ENCODE peak calls at places on chromosomes 5 and 9, in five cellular contexts. Q is colonic mucosa, B is cardiac muscle cell, J is endothelial cell of umbilical vein, L is BE2C. I is an unnamed sample. For H3K4me1, the result is how much of the 10 kb centered on the place peaks cover.

GRCh38 chr5:14122089-14122488 is 21.1 kb upstream of the TRIO start:
- DNase-seq in B (no peak), Q (no peak), J (no peak), L (no peak), I (no peak)

GRCh38 chr5:86786955-86787354 is 169.2 kb downstream of the COX7C start:
- DNase-seq in L (no peak), Q (no peak), B (no peak), J (no peak), I (no peak)

GRCh38 chr5:181190711-181191525 is 14.1 kb downstream of the TRIM7 start:
- DNase-seq in J (no peak), Q (peak), B (peak), L (peak), I (peak)

GRCh38 chr5:170818222-170818621 is 34.7 kb downstream of the GABRP start:
- DNase-seq in Q (no peak), J (no peak), L (no peak), B (peak), I (no peak)

GRCh38 chr9:13758876-13759275 is 479.4 kb upstream of the MPDZ start:
- DNase-seq in B (peak), Q (no peak), J (no peak), L (no peak), I (no peak)

GRCh38 chr5:1753490-1753889 is 46.1 kb downstream of the MRPL36 start:
- DNase-seq in Q (peak), B (no peak), J (no peak), L (no peak), I (no peak)

GRCh38 chr5:157312492-157312891 is 46.6 kb downstream of the CYFIP2 start:
- DNase-seq in B (peak), J (peak), Q (peak), L (peak), I (peak)

GRCh38 chr5:168020522-168021294 is 270.7 kb upstream of the WWC1 start:
- DNase-seq in J (no peak), B (peak), L (no peak), Q (no peak), I (peak)

GRCh38 chr9:71891557-71892189 is 19.3 kb downstream of the ABHD17B start:
- DNase-seq in B (no peak), Q (no peak), J (no peak), L (no peak), I (no peak)

GRCh38 chr9:71895955-71896354 is 15.0 kb downstream of the ABHD17B start:
- DNase-seq in B (peak), J (no peak), Q (no peak), L (no peak), I (no peak)

GRCh38 chr9:71897573-71897972 is 13.4 kb downstream of the ABHD17B start:
- DNase-seq in J (peak), B (no peak), Q (no peak), L (no peak), I (no peak)

GRCh38 chr9:71896762-71897161 is 14.2 kb downstream of the ABHD17B start:
- DNase-seq in L (no peak), J (no peak), B (no peak), Q (no peak), I (no peak)

GRCh38 chr9:71895122-71895521 is 15.9 kb downstream of the ABHD17B start:
- DNase-seq in Q (no peak), L (no peak), J (no peak), B (peak), I (no peak)
- H3K4me1 ChIP-seq in Q (under half), L (under half), J (under half), B (under half), I (under half)

GRCh38 chr5:116862632-116863455 is 288.2 kb upstream of the SEMA6A start:
- DNase-seq in J (no peak), L (no peak), Q (no peak), B (no peak), I (no peak)

GRCh38 chr5:116864157-116864837 is 289.7 kb upstream of the SEMA6A start:
- DNase-seq in J (no peak), Q (no peak), B (no peak), L (peak), I (no peak)

GRCh38 chr5:116865651-116866050 is 291.0 kb upstream of the SEMA6A start:
- DNase-seq in J (no peak), B (no peak), L (no peak), Q (no peak), I (no peak)

GRCh38 chr5:116861662-116862061 is 287.0 kb upstream of the SEMA6A start:
- DNase-seq in J (no peak), Q (no peak), L (no peak), B (no peak), I (no peak)

DNA sequence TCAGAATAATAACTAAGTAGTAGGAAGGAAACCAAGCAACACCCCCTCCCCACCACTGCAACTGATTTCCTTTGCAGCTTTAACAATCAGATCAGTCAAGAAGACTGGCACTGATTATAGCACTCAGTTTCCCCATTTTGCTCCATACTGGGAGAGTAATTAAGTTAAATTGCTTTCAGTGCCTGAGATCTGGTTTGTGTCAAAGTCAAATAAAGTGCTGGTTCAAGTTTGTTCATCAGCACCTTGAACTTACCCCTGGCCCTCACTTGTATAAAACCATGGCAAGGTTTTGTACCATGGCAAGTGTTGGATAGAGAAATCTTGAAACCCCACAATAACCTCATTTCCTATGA is 290.2 kb upstream of the SEMA6A start:
- DNase-seq in B (no peak), Q (no peak), L (no peak), J (no peak), I (no peak)
- H3K4me1 ChIP-seq in B (under half), Q (under half), L (under half), J (under half), I (under half)

GRCh38 chr9:127796225-127796813 is 6.4 kb upstream of the FPGS start:
- DNase-seq in B (no peak), J (no peak), L (no peak), Q (no peak), I (no peak)
- H3K4me1 ChIP-seq in B (under half), J (under half), L (under half), Q (under half), I (under half)

GRCh38 chr5:16901038-16901644 is 34.9 kb downstream of the MYO10 start:
- DNase-seq in Q (no peak), L (no peak), J (no peak), B (no peak), I (no peak)

GRCh38 chr5:16899171-16899570 is 36.9 kb downstream of the MYO10 start:
- DNase-seq in B (no peak), L (no peak), Q (no peak), J (no peak), I (no peak)

GRCh38 chr5:16897284-16897704 is 38.8 kb downstream of the MYO10 start:
- DNase-seq in L (no peak), B (peak), Q (no peak), J (no peak), I (no peak)

GRCh38 chr5:16896767-16897166 is 39.3 kb downstream of the MYO10 start:
- DNase-seq in B (no peak), J (no peak), L (no peak), Q (no peak), I (no peak)

GRCh38 chr5:16897800-16898199 is 38.3 kb downstream of the MYO10 start:
- DNase-seq in B (no peak), L (no peak), J (no peak), Q (no peak), I (no peak)
- H3K4me1 ChIP-seq in B (under half), L (under half), J (under half), Q (under half), I (half or more)